ENCODE peak calls at places on chromosome X, in six cellular contexts. One of them, this sample, is unnamed.

GRCh38 chrX:69234624-69235023 is 69.4 kb upstream of the PJA1 start:
- DNase-seq in GM12864: no peak
- DNase-seq in D721Med: no peak
- DNase-seq in left ventricle myocardium inferior: no peak
- DNase-seq in tibial nerve: no peak
- DNase-seq in Panc1: no peak
- DNase-seq in this sample: no peak

GRCh38 chrX:110286126-110286525 is 31.8 kb downstream of the AMMECR1 start:
- DNase-seq in GM12864: no peak
- DNase-seq in D721Med: no peak
- DNase-seq in left ventricle myocardium inferior: no peak
- DNase-seq in tibial nerve: no peak
- DNase-seq in Panc1: no peak
- DNase-seq in this sample: no peak

GRCh38 chrX:154607370-154607769 is 11.7 kb downstream of the CTAG1B start:
- DNase-seq in GM12864: no peak
- DNase-seq in D721Med: no peak
- DNase-seq in left ventricle myocardium inferior: no peak
- DNase-seq in tibial nerve: no peak
- DNase-seq in Panc1: no peak
- DNase-seq in this sample: no peak

GRCh38 chrX:87006561-87006960 is 511.0 kb upstream of the KLHL4 start:
- DNase-seq in GM12864: no peak
- DNase-seq in D721Med: no peak
- DNase-seq in left ventricle myocardium inferior: no peak
- DNase-seq in tibial nerve: no peak
- DNase-seq in Panc1: no peak
- DNase-seq in this sample: no peak

GRCh38 chrX:6732101-6732500 is 197.2 kb upstream of the VCX3A start:
- DNase-seq in GM12864: no peak
- DNase-seq in D721Med: no peak
- DNase-seq in left ventricle myocardium inferior: no peak
- DNase-seq in tibial nerve: no peak
- DNase-seq in Panc1: no peak
- DNase-seq in this sample: no peak

GRCh38 chrX:108811891-108812290 is 75.5 kb upstream of the IRS4 start:
- DNase-seq in GM12864: no peak
- DNase-seq in D721Med: no peak
- DNase-seq in left ventricle myocardium inferior: no peak
- DNase-seq in tibial nerve: no peak
- DNase-seq in Panc1: no peak
- DNase-seq in this sample: no peak

GRCh38 chrX:13334491-13334890 is 14.6 kb upstream of the ATXN3L start:
- DNase-seq in GM12864: no peak
- DNase-seq in D721Med: no peak
- DNase-seq in left ventricle myocardium inferior: no peak
- DNase-seq in tibial nerve: no peak
- DNase-seq in Panc1: no peak
- DNase-seq in this sample: no peak

GRCh38 chrX:6446588-6446987 is 88.3 kb downstream of the VCX3A start:
- DNase-seq in GM12864: no peak
- DNase-seq in D721Med: no peak
- DNase-seq in left ventricle myocardium inferior: no peak
- DNase-seq in tibial nerve: no peak
- DNase-seq in Panc1: no peak
- DNase-seq in this sample: no peak

GRCh38 chrX:18026171-18026570 is 165.1 kb upstream of the RAI2 start:
- DNase-seq in GM12864: no peak
- DNase-seq in D721Med: no peak
- DNase-seq in left ventricle myocardium inferior: no peak
- DNase-seq in tibial nerve: no peak
- DNase-seq in Panc1: no peak
- DNase-seq in this sample: no peak

GRCh38 chrX:130079824-130080406 is 30.4 kb downstream of the ELF4 start:
- DNase-seq in GM12864: no peak
- DNase-seq in D721Med: peak; percentile 61
- DNase-seq in left ventricle myocardium inferior: no peak
- DNase-seq in tibial nerve: peak; percentile 56
- DNase-seq in Panc1: peak; percentile 54
- DNase-seq in this sample: peak; percentile 54

GRCh38 chrX:105297041-105297440 is 76.5 kb upstream of the TEX13A start:
- DNase-seq in GM12864: no peak
- DNase-seq in D721Med: no peak
- DNase-seq in left ventricle myocardium inferior: no peak
- DNase-seq in tibial nerve: no peak
- DNase-seq in Panc1: no peak
- DNase-seq in this sample: no peak

GRCh38 chrX:30863969-30864368 is 25.1 kb downstream of the TAB3 start:
- DNase-seq in GM12864: no peak
- DNase-seq in D721Med: no peak
- DNase-seq in left ventricle myocardium inferior: peak; percentile 22
- DNase-seq in tibial nerve: no peak
- DNase-seq in Panc1: no peak
- DNase-seq in this sample: no peak

GRCh38 chrX:865422-865821 is 234.8 kb downstream of the SHOX start:
- DNase-seq in GM12864: no peak
- DNase-seq in D721Med: no peak
- DNase-seq in left ventricle myocardium inferior: no peak
- DNase-seq in tibial nerve: no peak
- DNase-seq in Panc1: no peak
- DNase-seq in this sample: no peak

GRCh38 chrX:9759340-9759739 is 6.3 kb downstream of the GPR143 start:
- DNase-seq in GM12864: no peak
- DNase-seq in D721Med: no peak
- DNase-seq in left ventricle myocardium inferior: no peak
- DNase-seq in tibial nerve: no peak
- DNase-seq in Panc1: no peak
- DNase-seq in this sample: no peak

GRCh38 chrX:63713510-63713909 is 71.5 kb downstream of the ARHGEF9 start:
- DNase-seq in GM12864: no peak
- DNase-seq in D721Med: no peak
- DNase-seq in left ventricle myocardium inferior: peak; percentile 29
- DNase-seq in tibial nerve: no peak
- DNase-seq in Panc1: no peak
- DNase-seq in this sample: peak; percentile 63

GRCh38 chrX:19382500-19383145 is 38.9 kb downstream of the PDHA1 start:
- DNase-seq in GM12864: peak; percentile 2
- DNase-seq in D721Med: no peak
- DNase-seq in left ventricle myocardium inferior: peak; percentile 34
- DNase-seq in tibial nerve: peak; percentile 22
- DNase-seq in Panc1: no peak
- DNase-seq in this sample: peak; percentile 59

GRCh38 chrX:46588263-46588662 is 14.7 kb downstream of the CHST7 start:
- DNase-seq in GM12864: no peak
- DNase-seq in D721Med: no peak
- DNase-seq in left ventricle myocardium inferior: peak; percentile 41
- DNase-seq in tibial nerve: peak; percentile 70
- DNase-seq in Panc1: no peak
- DNase-seq in this sample: no peak

GRCh38 chrX:131741103-131741581 is 197.3 kb downstream of the OR13H1 start:
- DNase-seq in GM12864: no peak
- DNase-seq in D721Med: no peak
- DNase-seq in left ventricle myocardium inferior: no peak
- DNase-seq in tibial nerve: no peak
- DNase-seq in Panc1: no peak
- DNase-seq in this sample: peak; percentile 85

GRCh38 chrX:135213200-135213844 is 38.5 kb upstream of the ETDA start:
- DNase-seq in GM12864: no peak
- DNase-seq in D721Med: no peak
- DNase-seq in left ventricle myocardium inferior: no peak
- DNase-seq in tibial nerve: no peak
- DNase-seq in Panc1: no peak
- DNase-seq in this sample: no peak

GRCh38 chrX:73028876-73029275 is 26.1 kb downstream of the PABPC1L2B start:
- DNase-seq in GM12864: no peak
- DNase-seq in D721Med: no peak
- DNase-seq in left ventricle myocardium inferior: no peak
- DNase-seq in tibial nerve: no peak
- DNase-seq in Panc1: no peak
- DNase-seq in this sample: no peak

GRCh38 chrX:49310371-49310770 is 6.9 kb downstream of the GAGE10 start:
- DNase-seq in GM12864: no peak
- DNase-seq in D721Med: no peak
- DNase-seq in left ventricle myocardium inferior: no peak
- DNase-seq in tibial nerve: no peak
- DNase-seq in Panc1: no peak
- DNase-seq in this sample: no peak

GRCh38 chrX:103779156-103779555 is 2.5 kb downstream of the PLP1 start:
- DNase-seq in GM12864: no peak
- DNase-seq in D721Med: no peak
- DNase-seq in left ventricle myocardium inferior: no peak
- DNase-seq in tibial nerve: no peak
- DNase-seq in Panc1: no peak
- DNase-seq in this sample: no peak

DNA sequence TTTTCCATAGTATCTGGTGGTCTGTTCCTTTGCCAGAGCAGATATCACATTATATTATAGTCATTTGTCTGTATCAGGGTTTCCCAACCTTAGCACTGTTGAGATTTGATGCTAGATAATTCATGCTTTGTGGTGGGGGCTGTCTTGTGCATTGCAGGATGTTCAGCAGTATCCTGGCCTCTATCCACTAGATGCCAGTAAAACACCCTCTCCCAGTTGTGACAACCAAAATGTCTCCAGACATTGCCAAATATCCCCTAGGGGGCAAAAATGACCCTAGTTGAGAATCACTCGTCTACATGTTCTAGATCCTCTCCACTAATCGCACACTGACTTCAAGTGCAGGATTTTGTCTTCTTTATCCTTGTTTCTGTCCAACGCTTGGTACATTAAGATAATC is 160.8 kb downstream of the FANCB start:
- DNase-seq in GM12864: no peak
- DNase-seq in D721Med: no peak
- DNase-seq in left ventricle myocardium inferior: no peak
- DNase-seq in tibial nerve: no peak
- DNase-seq in Panc1: no peak
- DNase-seq in this sample: no peak
- TF ChIP-seq CTCF in GM12864: no peak
- TF ChIP-seq CTCF in D721Med: no peak
- TF ChIP-seq CTCF in left ventricle myocardium inferior: no peak
- TF ChIP-seq CTCF in tibial nerve: no peak
- TF ChIP-seq CTCF in Panc1: no peak
- TF ChIP-seq CTCF in this sample: no peak

GRCh38 chrX:42097491-42097890 is 174.1 kb upstream of the CASK start:
- DNase-seq in GM12864: no peak
- DNase-seq in D721Med: no peak
- DNase-seq in left ventricle myocardium inferior: no peak
- DNase-seq in tibial nerve: no peak
- DNase-seq in Panc1: no peak
- DNase-seq in this sample: no peak

GRCh38 chrX:42096262-42096939 is 173.0 kb upstream of the CASK start:
- DNase-seq in GM12864: no peak
- DNase-seq in D721Med: no peak
- DNase-seq in left ventricle myocardium inferior: no peak
- DNase-seq in tibial nerve: no peak
- DNase-seq in Panc1: no peak
- DNase-seq in this sample: peak; percentile 54

GRCh38 chrX:42094208-42094607 is 170.9 kb upstream of the CASK start:
- DNase-seq in GM12864: no peak
- DNase-seq in D721Med: no peak
- DNase-seq in left ventricle myocardium inferior: no peak
- DNase-seq in tibial nerve: no peak
- DNase-seq in Panc1: no peak
- DNase-seq in this sample: no peak

GRCh38 chrX:42102586-42103282 is 179.4 kb upstream of the CASK start:
- DNase-seq in GM12864: no peak
- DNase-seq in D721Med: no peak
- DNase-seq in left ventricle myocardium inferior: no peak
- DNase-seq in tibial nerve: no peak
- DNase-seq in Panc1: no peak
- DNase-seq in this sample: no peak

DNA sequence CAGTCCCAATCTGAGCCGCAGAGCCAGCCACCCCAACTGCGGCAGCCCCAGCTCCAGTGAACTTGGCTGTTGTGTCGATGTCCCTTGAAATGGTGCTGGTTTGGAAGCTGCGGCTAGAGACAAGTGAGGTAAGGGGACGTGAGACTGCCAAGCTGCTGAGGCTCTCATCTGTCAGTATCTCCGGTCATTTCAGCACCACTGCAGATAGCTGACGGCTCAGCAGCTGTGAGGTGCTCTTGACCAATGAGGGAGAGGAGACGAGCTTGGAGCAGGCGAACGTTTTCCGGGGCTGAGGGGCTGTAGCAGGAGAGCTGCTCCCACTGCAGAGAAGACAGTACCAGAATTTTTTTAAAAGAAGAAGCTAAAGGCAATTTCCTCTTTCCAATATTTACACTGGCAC is 175.5 kb upstream of the CASK start:
- DNase-seq in GM12864: no peak
- DNase-seq in D721Med: no peak
- DNase-seq in left ventricle myocardium inferior: peak; percentile 17
- DNase-seq in tibial nerve: no peak
- DNase-seq in Panc1: no peak
- DNase-seq in this sample: no peak
- TF ChIP-seq CTCF in GM12864: no peak
- TF ChIP-seq CTCF in D721Med: no peak
- TF ChIP-seq CTCF in left ventricle myocardium inferior: no peak
- TF ChIP-seq CTCF in tibial nerve: no peak
- TF ChIP-seq CTCF in Panc1: no peak
- TF ChIP-seq CTCF in this sample: no peak

GRCh38 chrX:57286507-57287251 is at the start of gene FAAH2:
- DNase-seq in GM12864: peak; percentile 57
- DNase-seq in D721Med: no peak
- DNase-seq in left ventricle myocardium inferior: no peak
- DNase-seq in tibial nerve: no peak
- DNase-seq in Panc1: no peak
- DNase-seq in this sample: peak; percentile 70
- TF ChIP-seq CTCF in GM12864: no peak
- TF ChIP-seq CTCF in D721Med: no peak
- TF ChIP-seq CTCF in left ventricle myocardium inferior: no peak
- TF ChIP-seq CTCF in tibial nerve: no peak
- TF ChIP-seq CTCF in Panc1: no peak
- TF ChIP-seq CTCF in this sample: no peak

DNA sequence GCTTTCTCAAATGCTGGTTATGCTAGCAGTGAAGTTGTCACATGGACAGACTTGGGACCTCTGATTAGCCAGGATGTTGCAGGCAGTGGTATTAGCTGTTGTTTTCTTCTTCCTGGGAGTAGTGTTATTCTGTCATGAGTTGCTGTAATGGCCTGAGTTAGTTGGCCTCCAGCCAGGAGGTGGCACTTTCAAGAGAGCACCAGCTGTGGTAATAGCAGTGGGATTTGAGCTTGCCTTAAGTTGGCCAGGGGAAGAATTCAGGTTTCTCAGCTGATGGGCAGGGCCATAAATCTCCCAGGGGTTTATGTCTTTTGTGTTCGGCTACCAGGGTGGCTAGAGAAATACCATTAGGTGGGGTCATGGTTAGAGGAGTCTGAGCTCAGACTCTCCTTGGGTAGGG is 132.6 kb downstream of the GLUD2 start:
- DNase-seq in GM12864: no peak
- DNase-seq in D721Med: no peak
- DNase-seq in left ventricle myocardium inferior: no peak
- DNase-seq in tibial nerve: no peak
- DNase-seq in Panc1: no peak
- DNase-seq in this sample: no peak
- TF ChIP-seq CTCF in GM12864: no peak
- TF ChIP-seq CTCF in D721Med: no peak
- TF ChIP-seq CTCF in left ventricle myocardium inferior: no peak
- TF ChIP-seq CTCF in tibial nerve: no peak
- TF ChIP-seq CTCF in Panc1: no peak
- TF ChIP-seq CTCF in this sample: no peak

GRCh38 chrX:101408530-101408836 is 461 bp downstream of the HNRNPH2 start:
- DNase-seq in GM12864: no peak
- DNase-seq in D721Med: no peak
- DNase-seq in left ventricle myocardium inferior: no peak
- DNase-seq in tibial nerve: no peak
- DNase-seq in Panc1: no peak
- DNase-seq in this sample: no peak
- TF ChIP-seq CTCF in GM12864: no peak
- TF ChIP-seq CTCF in D721Med: no peak
- TF ChIP-seq CTCF in left ventricle myocardium inferior: no peak
- TF ChIP-seq CTCF in tibial nerve: no peak
- TF ChIP-seq CTCF in Panc1: no peak
- TF ChIP-seq CTCF in this sample: no peak